ENCODE peak calls at places on chromosome 11, in seven cellular contexts. I is BJ; K is CD8-positive, alpha-beta memory T cell; A is body of pancreas; J is A172; Q is activated CD8-positive, alpha-beta memory T cell treated with anti-CD3 and anti-CD28 coated beads for 4 hours; U is stimulated activated CD8-positive, alpha-beta memory T cell treated with anti-CD3 and anti-CD28 coated beads, Interleukin-7, amount 100 ng/mL, for 1 hour. T is an unnamed sample.

GRCh38 chr11:32137263-32137662 is 46.4 kb downstream of the RCN1 start:
- DNase-seq in I (peak), K (no peak), A (no peak), J (peak), Q (no peak), U (no peak), T (peak)

GRCh38 chr11:11963842-11964773 is 44.3 kb downstream of the DKK3 start:
- DNase-seq in I (no peak), K (no peak), A (no peak), J (no peak), Q (no peak), U (no peak), T (no peak)

GRCh38 chr11:44942029-44942710 is 8.5 kb downstream of the TP53I11 start:
- DNase-seq in I (no peak), K (no peak), A (no peak), J (no peak), Q (no peak), U (no peak), T (no peak)

GRCh38 chr11:116182356-116182966 is 590.3 kb downstream of the BUD13 start:
- DNase-seq in I (no peak), K (no peak), A (no peak), J (no peak), Q (no peak), U (no peak), T (no peak)

GRCh38 chr11:46766656-46767055 is 47.6 kb downstream of the F2 start:
- DNase-seq in I (no peak), K (no peak), A (no peak), J (no peak), Q (no peak), U (no peak), T (no peak)

GRCh38 chr11:130705670-130706421 is 210.4 kb downstream of the SNX19 start:
- DNase-seq in I (no peak), K (no peak), A (no peak), J (no peak), Q (no peak), U (no peak), T (no peak)

GRCh38 chr11:133808393-133809140 is 36.7 kb downstream of the SPATA19 start:
- DNase-seq in I (no peak), K (no peak), A (no peak), J (no peak), Q (no peak), U (no peak), T (no peak)

GRCh38 chr11:59186130-59186594 is 14.2 kb downstream of the DTX4 start:
- DNase-seq in I (no peak), K (peak), A (peak), J (no peak), Q (no peak), U (no peak), T (no peak)

GRCh38 chr11:70915158-70915795 is 337.1 kb downstream of the SHANK2 start:
- DNase-seq in I (no peak), K (no peak), A (no peak), J (no peak), Q (no peak), U (no peak), T (no peak)

GRCh38 chr11:23423119-23423518 is 562.8 kb upstream of the CCDC179 start:
- DNase-seq in I (peak), K (no peak), A (no peak), J (peak), Q (no peak), U (no peak), T (no peak)

GRCh38 chr11:58926251-58926650 is 13.0 kb upstream of the GLYATL1 start:
- DNase-seq in I (no peak), K (no peak), A (no peak), J (no peak), Q (no peak), U (no peak), T (no peak)

GRCh38 chr11:12556788-12557384 is 117.3 kb upstream of the TEAD1 start:
- DNase-seq in I (peak), K (no peak), A (peak), J (peak), Q (no peak), U (no peak), T (peak)

GRCh38 chr11:110991621-110992355 is 253.7 kb upstream of the POU2AF2 start:
- DNase-seq in I (peak), K (no peak), A (peak), J (no peak), Q (no peak), U (no peak), T (no peak)

GRCh38 chr11:45366196-45366595 is 80.1 kb upstream of the SYT13 start:
- DNase-seq in I (no peak), K (no peak), A (no peak), J (no peak), Q (no peak), U (no peak), T (no peak)

GRCh38 chr11:60498853-60499252 is 6.3 kb downstream of the MS4A12 start:
- DNase-seq in I (no peak), K (no peak), A (no peak), J (no peak), Q (no peak), U (no peak), T (no peak)

GRCh38 chr11:17629113-17629512 is 82.1 kb downstream of the OTOG start:
- DNase-seq in I (no peak), K (no peak), A (no peak), J (no peak), Q (no peak), U (no peak), T (no peak)

GRCh38 chr11:1755344-1756023 is 5.1 kb upstream of the IFITM10 start:
- DNase-seq in I (no peak), K (peak), A (no peak), J (no peak), Q (no peak), U (no peak), T (no peak)

GRCh38 chr11:75644370-75644769 is 24.5 kb downstream of the MAP6 start:
- DNase-seq in I (no peak), K (no peak), A (no peak), J (no peak), Q (no peak), U (no peak), T (no peak)

GRCh38 chr11:134253189-134253993 is at the start of the genes ACAD8 and THYN1:
- DNase-seq in I (peak), K (peak), A (peak), J (peak), Q (peak), U (peak), T (peak)

GRCh38 chr11:69343401-69344321 is 49.7 kb downstream of the MYEOV start:
- DNase-seq in I (no peak), K (no peak), A (no peak), J (no peak), Q (no peak), U (no peak), T (no peak)

GRCh38 chr11:36258730-36259360 is 30.4 kb downstream of the COMMD9 start:
- DNase-seq in I (no peak), K (no peak), A (peak), J (peak), Q (no peak), U (no peak), T (peak)

GRCh38 chr11:9787981-9788521 is 124.2 kb downstream of the SWAP70 start:
- DNase-seq in I (peak), K (no peak), A (peak), J (peak), Q (no peak), U (no peak), T (peak)

GRCh38 chr11:17762309-17762974 is 27.9 kb downstream of the KCNC1 start:
- DNase-seq in I (no peak), K (no peak), A (no peak), J (no peak), Q (no peak), U (no peak), T (peak)

GRCh38 chr11:118851970-118852369 is 31.7 kb upstream of the CXCR5 start:
- DNase-seq in I (no peak), K (no peak), A (no peak), J (no peak), Q (no peak), U (no peak), T (no peak)

GRCh38 chr11:57639321-57640067 is 10.2 kb downstream of the YPEL4 start:
- DNase-seq in I (no peak), K (no peak), A (no peak), J (peak), Q (no peak), U (no peak), T (no peak)

GRCh38 chr11:1421291-1421690 is 31.6 kb downstream of the BRSK2 start:
- DNase-seq in I (no peak), K (no peak), A (no peak), J (no peak), Q (no peak), U (no peak), T (no peak)

GRCh38 chr11:122209619-122210377 is 93.8 kb upstream of the BLID start:
- DNase-seq in I (no peak), K (no peak), A (peak), J (peak), Q (no peak), U (no peak), T (no peak)

T was measured in RCC 7860.